ENCODE peak calls at places on chromosomes 7 and 10, in seven cellular contexts. One of them, this sample, is unnamed.

GRCh38 chr10:132095403-132096113 is 29.8 kb downstream of the JAKMIP3 start:
- DNase-seq in A549: no peak
- DNase-seq in transverse colon: no peak
- DNase-seq in tibial nerve: no peak
- DNase-seq in endothelial cell of umbilical vein: no peak
- DNase-seq in IMR-90: no peak
- DNase-seq in stomach: peak; percentile 20
- DNase-seq in this sample: no peak

GRCh38 chr7:133794490-133794889 is 332.6 kb upstream of the LRGUK start:
- DNase-seq in A549: no peak
- DNase-seq in transverse colon: no peak
- DNase-seq in tibial nerve: peak; percentile 29
- DNase-seq in endothelial cell of umbilical vein: no peak
- DNase-seq in IMR-90: peak; percentile 11
- DNase-seq in stomach: no peak
- DNase-seq in this sample: no peak

GRCh38 chr10:70943249-70943648 is 54.9 kb upstream of the PCBD1 start:
- DNase-seq in A549: no peak
- DNase-seq in transverse colon: no peak
- DNase-seq in tibial nerve: no peak
- DNase-seq in endothelial cell of umbilical vein: no peak
- DNase-seq in IMR-90: no peak
- DNase-seq in stomach: no peak
- DNase-seq in this sample: no peak

GRCh38 chr10:82037076-82037475 is 162.1 kb downstream of the NRG3 start:
- DNase-seq in A549: no peak
- DNase-seq in transverse colon: no peak
- DNase-seq in tibial nerve: no peak
- DNase-seq in endothelial cell of umbilical vein: no peak
- DNase-seq in IMR-90: no peak
- DNase-seq in stomach: no peak
- DNase-seq in this sample: peak; percentile 6

GRCh38 chr7:77991656-77992055 is 193.1 kb downstream of the PHTF2 start:
- DNase-seq in A549: no peak
- DNase-seq in transverse colon: no peak
- DNase-seq in tibial nerve: no peak
- DNase-seq in endothelial cell of umbilical vein: no peak
- DNase-seq in IMR-90: no peak
- DNase-seq in stomach: no peak
- DNase-seq in this sample: no peak

GRCh38 chr7:112088484-112089016 is 117.6 kb downstream of the DOCK4 start:
- DNase-seq in A549: no peak
- DNase-seq in transverse colon: no peak
- DNase-seq in tibial nerve: no peak
- DNase-seq in endothelial cell of umbilical vein: no peak
- DNase-seq in IMR-90: no peak
- DNase-seq in stomach: no peak
- DNase-seq in this sample: no peak

GRCh38 chr7:127252380-127252718 is 392 bp downstream of the GRM8 start:
- DNase-seq in A549: no peak
- DNase-seq in transverse colon: no peak
- DNase-seq in tibial nerve: no peak
- DNase-seq in endothelial cell of umbilical vein: no peak
- DNase-seq in IMR-90: no peak
- DNase-seq in stomach: no peak
- DNase-seq in this sample: no peak

GRCh38 chr10:114239994-114240345 is 916 bp downstream of the VWA2 start:
- DNase-seq in A549: no peak
- DNase-seq in transverse colon: no peak
- DNase-seq in tibial nerve: no peak
- DNase-seq in endothelial cell of umbilical vein: no peak
- DNase-seq in IMR-90: no peak
- DNase-seq in stomach: no peak
- DNase-seq in this sample: no peak

GRCh38 chr7:150944066-150945042 is 33.8 kb downstream of the KCNH2 start:
- DNase-seq in A549: no peak
- DNase-seq in transverse colon: no peak
- DNase-seq in tibial nerve: no peak
- DNase-seq in endothelial cell of umbilical vein: no peak
- DNase-seq in IMR-90: no peak
- DNase-seq in stomach: no peak
- DNase-seq in this sample: no peak

GRCh38 chr10:76286536-76286935 is 855.1 kb downstream of the LRMDA start:
- DNase-seq in A549: no peak
- DNase-seq in transverse colon: no peak
- DNase-seq in tibial nerve: no peak
- DNase-seq in endothelial cell of umbilical vein: no peak
- DNase-seq in IMR-90: peak; percentile 13
- DNase-seq in stomach: no peak
- DNase-seq in this sample: no peak

GRCh38 chr10:92571649-92572048 is 2.2 kb downstream of the IDE start:
- DNase-seq in A549: no peak
- DNase-seq in transverse colon: no peak
- DNase-seq in tibial nerve: no peak
- DNase-seq in endothelial cell of umbilical vein: no peak
- DNase-seq in IMR-90: peak; percentile 64
- DNase-seq in stomach: no peak
- DNase-seq in this sample: no peak

GRCh38 chr7:157255201-157255606 is 81.6 kb upstream of the DNAJB6 start:
- DNase-seq in A549: no peak
- DNase-seq in transverse colon: no peak
- DNase-seq in tibial nerve: no peak
- DNase-seq in endothelial cell of umbilical vein: peak; percentile 55
- DNase-seq in IMR-90: no peak
- DNase-seq in stomach: no peak
- DNase-seq in this sample: no peak

GRCh38 chr7:19749658-19750057 is 23.8 kb downstream of the TMEM196 start:
- DNase-seq in A549: no peak
- DNase-seq in transverse colon: no peak
- DNase-seq in tibial nerve: no peak
- DNase-seq in endothelial cell of umbilical vein: no peak
- DNase-seq in IMR-90: no peak
- DNase-seq in stomach: no peak
- DNase-seq in this sample: no peak

GRCh38 chr7:19754521-19755116 is 18.8 kb downstream of the TMEM196 start:
- DNase-seq in A549: peak; percentile 49
- DNase-seq in transverse colon: no peak
- DNase-seq in tibial nerve: no peak
- DNase-seq in endothelial cell of umbilical vein: peak; percentile 75
- DNase-seq in IMR-90: peak; percentile 12
- DNase-seq in stomach: no peak
- DNase-seq in this sample: no peak

GRCh38 chr7:19747740-19748339 is 25.6 kb downstream of the TMEM196 start:
- DNase-seq in A549: peak; percentile 53
- DNase-seq in transverse colon: no peak
- DNase-seq in tibial nerve: no peak
- DNase-seq in endothelial cell of umbilical vein: peak; percentile 43
- DNase-seq in IMR-90: peak; percentile 22
- DNase-seq in stomach: no peak
- DNase-seq in this sample: no peak

GRCh38 chr7:19752045-19752444 is 21.4 kb downstream of the TMEM196 start:
- DNase-seq in A549: no peak
- DNase-seq in transverse colon: no peak
- DNase-seq in tibial nerve: no peak
- DNase-seq in endothelial cell of umbilical vein: no peak
- DNase-seq in IMR-90: no peak
- DNase-seq in stomach: no peak
- DNase-seq in this sample: no peak
- H3K4me3 ChIP-seq in A549: no peak overlapping the region
- H3K4me3 ChIP-seq in transverse colon: no peak overlapping the region
- H3K4me3 ChIP-seq in tibial nerve: no peak overlapping the region
- H3K4me3 ChIP-seq in endothelial cell of umbilical vein: no peak overlapping the region
- H3K4me3 ChIP-seq in IMR-90: no peak overlapping the region
- H3K4me3 ChIP-seq in stomach: no peak overlapping the region
- H3K4me3 ChIP-seq in this sample: no peak overlapping the region

GRCh38 chr10:30529373-30529998 is 95.5 kb downstream of the MAP3K8 start:
- DNase-seq in A549: no peak
- DNase-seq in transverse colon: peak; percentile 80
- DNase-seq in tibial nerve: peak; percentile 47
- DNase-seq in endothelial cell of umbilical vein: no peak
- DNase-seq in IMR-90: no peak
- DNase-seq in stomach: peak; percentile 70
- DNase-seq in this sample: peak; percentile 8
- TF ChIP-seq POLR2A in A549: no peak
- TF ChIP-seq POLR2A in transverse colon: peak; percentile 47
- TF ChIP-seq POLR2A in tibial nerve: no peak
- TF ChIP-seq POLR2A in endothelial cell of umbilical vein: no peak
- TF ChIP-seq POLR2A in IMR-90: no peak
- TF ChIP-seq POLR2A in stomach: no peak
- TF ChIP-seq POLR2A in this sample: no peak

DNA sequence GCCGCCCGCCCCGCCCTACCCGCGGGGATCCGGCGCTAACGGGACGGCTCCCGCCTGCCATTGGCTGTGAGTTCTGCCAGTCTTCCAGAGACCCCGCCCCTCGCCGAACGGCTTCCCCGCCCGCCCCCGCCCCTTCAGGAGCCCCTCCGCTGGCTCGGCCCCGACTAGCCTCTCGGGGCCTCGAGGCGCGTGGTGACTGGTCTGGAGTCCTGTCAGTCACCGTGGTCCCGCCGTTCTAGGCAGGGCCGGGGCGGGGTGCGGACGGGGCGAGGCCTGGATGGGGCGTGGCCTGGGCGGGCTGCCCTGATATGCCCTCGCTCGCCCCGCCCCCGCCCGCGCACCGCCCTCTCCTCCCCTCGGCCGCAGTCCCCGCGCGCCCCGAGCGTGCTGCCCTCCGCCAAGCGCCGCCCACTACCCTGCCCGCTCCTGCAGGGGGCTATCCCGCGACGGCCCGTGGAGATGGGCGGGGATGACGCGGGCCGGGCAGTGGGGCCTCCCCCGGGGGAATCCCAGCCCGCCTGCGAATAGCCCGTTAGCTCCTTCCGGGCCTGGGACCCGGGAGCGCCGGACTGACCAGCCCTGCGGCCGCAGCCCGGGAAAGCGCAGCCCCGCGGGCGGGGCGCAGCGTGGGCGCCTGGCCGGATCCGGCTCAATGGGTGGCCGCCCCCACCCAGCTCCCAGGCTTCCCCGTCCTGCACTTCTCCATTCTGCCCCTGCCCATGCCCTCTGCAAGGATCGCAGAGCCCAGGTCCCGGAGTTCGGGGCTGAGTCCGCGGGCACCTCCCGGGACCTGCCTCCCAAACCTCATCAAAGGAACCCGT is 444 bp upstream of the HIP1 start:
- DNase-seq in A549: peak; percentile 99
- DNase-seq in transverse colon: peak; percentile 100
- DNase-seq in tibial nerve: peak; percentile 98
- DNase-seq in endothelial cell of umbilical vein: peak; percentile 97
- DNase-seq in IMR-90: peak; percentile 98
- DNase-seq in stomach: peak; percentile 100
- DNase-seq in this sample: peak; percentile 100
- TF ChIP-seq CTCF in A549: no peak
- TF ChIP-seq CTCF in transverse colon: no peak
- TF ChIP-seq CTCF in tibial nerve: no peak
- TF ChIP-seq CTCF in endothelial cell of umbilical vein: no peak
- TF ChIP-seq CTCF in IMR-90: no peak
- TF ChIP-seq CTCF in stomach: peak; percentile 7
- TF ChIP-seq CTCF in this sample: peak; percentile 46

DNA sequence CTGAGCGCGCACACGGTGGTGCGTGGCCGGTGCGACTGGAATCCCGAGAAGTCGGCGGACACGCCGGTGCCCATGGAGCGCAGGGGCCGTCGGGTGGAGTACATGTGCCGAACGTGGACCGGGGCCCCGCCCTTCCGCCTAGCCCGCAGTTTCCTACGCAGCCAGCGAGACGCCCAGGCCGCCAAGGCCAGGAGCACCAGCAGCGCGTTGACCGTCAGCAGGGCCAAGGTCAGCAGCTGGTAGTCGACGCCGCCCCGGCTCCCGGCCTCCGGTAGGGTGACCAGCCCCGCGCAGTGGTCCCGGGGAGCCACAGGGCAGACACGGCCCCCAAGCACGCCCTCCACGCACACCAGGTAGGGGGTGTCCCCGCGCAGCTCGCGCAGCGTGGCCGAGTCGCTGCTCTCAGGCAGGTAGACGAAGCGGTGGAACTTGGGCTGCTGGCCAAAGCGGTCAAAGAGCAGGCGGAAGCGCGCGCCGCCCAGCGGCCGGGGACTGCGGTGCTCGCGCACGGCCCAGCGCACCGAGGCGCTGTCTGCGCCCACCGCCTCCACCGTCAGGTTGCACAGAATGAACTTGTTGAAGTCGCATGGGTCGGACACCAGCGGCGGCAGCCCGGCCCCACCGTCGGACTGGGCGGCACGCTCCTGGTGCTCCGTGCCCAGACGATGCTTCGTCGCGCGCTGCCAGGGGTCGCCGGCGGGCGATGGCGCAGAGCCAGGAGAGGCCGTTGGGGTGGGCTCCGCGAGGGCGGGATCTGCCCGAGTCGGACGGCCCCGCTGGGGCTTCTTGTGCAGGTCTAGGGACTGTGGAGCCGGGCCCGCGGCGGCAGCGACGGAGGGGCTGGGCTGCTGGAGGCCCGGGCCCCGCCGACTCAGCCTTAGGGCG is 2.2 kb downstream of the TRIL start:
- DNase-seq in A549: peak; percentile 33
- DNase-seq in transverse colon: peak; percentile 88
- DNase-seq in tibial nerve: peak; percentile 51
- DNase-seq in endothelial cell of umbilical vein: peak; percentile 57
- DNase-seq in IMR-90: peak; percentile 4
- DNase-seq in stomach: peak; percentile 91
- DNase-seq in this sample: peak; percentile 76
- H3K4me3 ChIP-seq in A549: peak overlapping the region; percentile 47
- H3K4me3 ChIP-seq in transverse colon: peak overlapping the region; percentile 53
- H3K4me3 ChIP-seq in tibial nerve: peak overlapping the region; percentile 24
- H3K4me3 ChIP-seq in endothelial cell of umbilical vein: no peak overlapping the region
- H3K4me3 ChIP-seq in IMR-90: peak overlapping the region; percentile 15
- H3K4me3 ChIP-seq in stomach: peak overlapping the region; percentile 49
- H3K4me3 ChIP-seq in this sample: peak overlapping the region; percentile 36

GRCh38 chr7:27405780-27406179 is 163.2 kb downstream of the EVX1 start:
- DNase-seq in A549: no peak
- DNase-seq in transverse colon: no peak
- DNase-seq in tibial nerve: no peak
- DNase-seq in endothelial cell of umbilical vein: no peak
- DNase-seq in IMR-90: no peak
- DNase-seq in stomach: no peak
- DNase-seq in this sample: no peak

GRCh38 chr7:27409311-27409710 is 166.7 kb downstream of the EVX1 start:
- DNase-seq in A549: no peak
- DNase-seq in transverse colon: no peak
- DNase-seq in tibial nerve: no peak
- DNase-seq in endothelial cell of umbilical vein: no peak
- DNase-seq in IMR-90: no peak
- DNase-seq in stomach: no peak
- DNase-seq in this sample: no peak

GRCh38 chr7:27412164-27412563 is 169.6 kb downstream of the EVX1 start:
- DNase-seq in A549: no peak
- DNase-seq in transverse colon: no peak
- DNase-seq in tibial nerve: no peak
- DNase-seq in endothelial cell of umbilical vein: no peak
- DNase-seq in IMR-90: no peak
- DNase-seq in stomach: no peak
- DNase-seq in this sample: no peak

GRCh38 chr7:27409776-27410175 is 167.2 kb downstream of the EVX1 start:
- DNase-seq in A549: no peak
- DNase-seq in transverse colon: no peak
- DNase-seq in tibial nerve: no peak
- DNase-seq in endothelial cell of umbilical vein: no peak
- DNase-seq in IMR-90: no peak
- DNase-seq in stomach: no peak
- DNase-seq in this sample: no peak

DNA sequence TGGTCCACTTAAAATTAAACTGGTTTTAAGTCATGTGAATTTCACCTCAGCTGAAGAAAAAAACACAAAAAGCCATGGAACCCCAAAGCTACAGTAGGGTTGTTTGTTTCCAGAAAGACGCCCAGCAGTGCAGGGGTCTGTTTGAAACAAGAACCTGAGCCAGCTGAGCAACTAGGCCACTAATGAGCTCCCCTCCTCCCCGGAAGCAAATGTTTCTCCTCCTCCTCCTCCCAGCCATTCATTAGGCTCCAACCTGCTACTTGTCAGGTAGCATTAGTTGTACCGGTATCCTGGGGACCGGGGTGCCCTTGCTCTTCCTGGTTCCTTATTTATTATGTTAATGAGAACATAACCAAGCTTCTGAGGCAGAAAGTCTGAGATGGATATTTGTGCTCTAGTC is 168.5 kb downstream of the EVX1 start:
- DNase-seq in A549: no peak
- DNase-seq in transverse colon: no peak
- DNase-seq in tibial nerve: no peak
- DNase-seq in endothelial cell of umbilical vein: no peak
- DNase-seq in IMR-90: no peak
- DNase-seq in stomach: no peak
- DNase-seq in this sample: no peak
- TF ChIP-seq POLR2A in A549: no peak
- TF ChIP-seq POLR2A in transverse colon: no peak
- TF ChIP-seq POLR2A in tibial nerve: no peak
- TF ChIP-seq POLR2A in endothelial cell of umbilical vein: no peak
- TF ChIP-seq POLR2A in IMR-90: no peak
- TF ChIP-seq POLR2A in stomach: no peak
- TF ChIP-seq POLR2A in this sample: no peak